ENCODE peak calls at places on chromosome 17, in ten cellular contexts. G is mammary epithelial cell, C is A549, J is fibroblast of mammary gland, Z is cardiac fibroblast, F is PC-3, M is GM06990, P is PC-9, A is astrocyte of the cerebellum, S is hepatocyte. Y is an unnamed sample.
A peak's percentile ranks its signal among the peaks of the same experiment; 100 is the strongest.

GRCh38 chr17:48711128-48711527 is 11.2 kb downstream of the PRAC1 start:
- DNase-seq in G (no peak), C (no peak), J (no peak), Z (no peak), F (no peak), M (no peak), P (no peak), A (no peak), S (no peak), Y (no peak)

GRCh38 chr17:59706900-59707181 is 389 bp downstream of the PTRH2 start:
- DNase-seq in G (no peak), C (no peak), J (no peak), Z (no peak), F (no peak), M (no peak), P (no peak), A (no peak), S (no peak), Y (no peak)

GRCh38 chr17:56937688-56938087 is 23.2 kb downstream of the COIL start:
- DNase-seq in G (peak; percentile 34), C (no peak), J (no peak), Z (no peak), F (peak; percentile 66), M (no peak), P (peak; percentile 61), A (no peak), S (no peak), Y (no peak)

GRCh38 chr17:77810536-77810935 is 148.0 kb upstream of the TNRC6C start:
- DNase-seq in G (no peak), C (no peak), J (peak; percentile 94), Z (peak; percentile 76), F (peak; percentile 71), M (no peak), P (no peak), A (peak; percentile 86), S (no peak), Y (no peak)

GRCh38 chr17:78597923-78598545 is 20.8 kb upstream of the DNAH17 start:
- DNase-seq in G (peak; percentile 12), C (no peak), J (peak; percentile 79), Z (peak; percentile 42), F (no peak), M (no peak), P (no peak), A (no peak), S (no peak), Y (peak; percentile 60)

GRCh38 chr17:15651001-15651582 is 31.6 kb upstream of the FBXW10B start:
- DNase-seq in G (no peak), C (no peak), J (no peak), Z (no peak), F (peak; percentile 50), M (peak; percentile 7), P (peak; percentile 45), A (no peak), S (no peak), Y (no peak)

GRCh38 chr17:76432712-76433336 is 20.1 kb downstream of the UBE2O start:
- DNase-seq in G (no peak), C (no peak), J (peak; percentile 51), Z (peak; percentile 46), F (peak; percentile 65), M (no peak), P (no peak), A (no peak), S (no peak), Y (no peak)

GRCh38 chr17:16491131-16491702 is 776 bp downstream of the LRRC75A start:
- DNase-seq in G (no peak), C (no peak), J (no peak), Z (no peak), F (peak; percentile 24), M (no peak), P (no peak), A (no peak), S (peak; percentile 58), Y (no peak)

DNA sequence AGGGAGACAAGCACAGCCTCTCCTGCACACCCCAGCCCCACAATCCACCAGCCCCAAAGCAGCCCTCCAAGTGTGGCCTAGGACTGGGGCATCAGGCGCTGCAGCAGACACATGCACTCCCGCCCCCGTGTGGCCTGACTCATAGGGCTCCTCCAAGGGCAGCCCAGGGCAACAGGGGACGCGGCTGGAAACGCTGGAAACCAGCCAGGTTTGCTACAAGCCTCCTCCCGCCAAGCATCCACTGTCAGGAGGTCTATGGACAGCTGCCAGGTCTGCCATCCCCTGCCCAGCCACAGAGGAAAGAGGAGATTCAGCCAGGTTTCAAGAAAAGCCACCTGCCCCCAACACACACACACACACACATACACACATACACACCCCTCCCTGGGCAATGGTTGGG is 25.8 kb downstream of the SRCIN1 start:
- DNase-seq in G (peak; percentile 44), C (peak; percentile 80), J (peak; percentile 52), Z (peak; percentile 43), F (peak; percentile 37), M (no peak), P (no peak), A (no peak), S (peak; percentile 77), Y (no peak)
- TF ChIP-seq CTCF in G (peak; percentile 45), C (peak; percentile 30), J (peak; percentile 1), Z (peak; percentile 28), F (peak; percentile 19), M (peak; percentile 51), P (no peak), A (peak; percentile 3), S (peak; percentile 16), Y (peak; percentile 5)

GRCh38 chr17:42272576-42272975 is 3.6 kb downstream of the STAT5B start:
- DNase-seq in G (no peak), C (no peak), J (no peak), Z (no peak), F (no peak), M (no peak), P (no peak), A (no peak), S (no peak), Y (no peak)

GRCh38 chr17:42270596-42270995 is 5.6 kb downstream of the STAT5B start:
- DNase-seq in G (no peak), C (no peak), J (peak; percentile 26), Z (no peak), F (no peak), M (no peak), P (no peak), A (no peak), S (no peak), Y (no peak)

GRCh38 chr17:42272162-42272561 is 4.0 kb downstream of the STAT5B start:
- DNase-seq in G (no peak), C (no peak), J (no peak), Z (no peak), F (no peak), M (no peak), P (no peak), A (no peak), S (no peak), Y (no peak)

GRCh38 chr17:42270175-42270545 is 6.0 kb downstream of the STAT5B start:
- DNase-seq in G (no peak), C (no peak), J (peak; percentile 37), Z (peak; percentile 65), F (no peak), M (no peak), P (no peak), A (no peak), S (no peak), Y (no peak)

GRCh38 chr17:42271277-42271922 is 4.8 kb downstream of the STAT5B start:
- DNase-seq in G (no peak), C (no peak), J (no peak), Z (no peak), F (no peak), M (no peak), P (no peak), A (no peak), S (no peak), Y (no peak)
- H3K4me3 ChIP-seq in G (no peak overlapping the region), C (no peak overlapping the region), J (no peak overlapping the region), Z (no peak overlapping the region), F (no peak overlapping the region), M (no peak overlapping the region), P (no peak overlapping the region), A (no peak overlapping the region), S (no peak overlapping the region), Y (no peak overlapping the region)

GRCh38 chr17:7176870-7177209 is 2.3 kb downstream of the ASGR1 start:
- DNase-seq in G (no peak), C (no peak), J (no peak), Z (no peak), F (no peak), M (no peak), P (no peak), A (no peak), S (peak; percentile 62), Y (no peak)

GRCh38 chr17:7174603-7175362 is 4.4 kb downstream of the ASGR1 start:
- DNase-seq in G (no peak), C (no peak), J (no peak), Z (no peak), F (no peak), M (no peak), P (no peak), A (no peak), S (no peak), Y (no peak)

GRCh38 chr17:7176107-7176851 is 2.9 kb downstream of the ASGR1 start:
- DNase-seq in G (no peak), C (no peak), J (no peak), Z (no peak), F (no peak), M (no peak), P (no peak), A (no peak), S (no peak), Y (no peak)

GRCh38 chr17:7175363-7175733 is 3.8 kb downstream of the ASGR1 start:
- DNase-seq in G (no peak), C (no peak), J (no peak), Z (no peak), F (no peak), M (no peak), P (no peak), A (no peak), S (no peak), Y (no peak)

DNA sequence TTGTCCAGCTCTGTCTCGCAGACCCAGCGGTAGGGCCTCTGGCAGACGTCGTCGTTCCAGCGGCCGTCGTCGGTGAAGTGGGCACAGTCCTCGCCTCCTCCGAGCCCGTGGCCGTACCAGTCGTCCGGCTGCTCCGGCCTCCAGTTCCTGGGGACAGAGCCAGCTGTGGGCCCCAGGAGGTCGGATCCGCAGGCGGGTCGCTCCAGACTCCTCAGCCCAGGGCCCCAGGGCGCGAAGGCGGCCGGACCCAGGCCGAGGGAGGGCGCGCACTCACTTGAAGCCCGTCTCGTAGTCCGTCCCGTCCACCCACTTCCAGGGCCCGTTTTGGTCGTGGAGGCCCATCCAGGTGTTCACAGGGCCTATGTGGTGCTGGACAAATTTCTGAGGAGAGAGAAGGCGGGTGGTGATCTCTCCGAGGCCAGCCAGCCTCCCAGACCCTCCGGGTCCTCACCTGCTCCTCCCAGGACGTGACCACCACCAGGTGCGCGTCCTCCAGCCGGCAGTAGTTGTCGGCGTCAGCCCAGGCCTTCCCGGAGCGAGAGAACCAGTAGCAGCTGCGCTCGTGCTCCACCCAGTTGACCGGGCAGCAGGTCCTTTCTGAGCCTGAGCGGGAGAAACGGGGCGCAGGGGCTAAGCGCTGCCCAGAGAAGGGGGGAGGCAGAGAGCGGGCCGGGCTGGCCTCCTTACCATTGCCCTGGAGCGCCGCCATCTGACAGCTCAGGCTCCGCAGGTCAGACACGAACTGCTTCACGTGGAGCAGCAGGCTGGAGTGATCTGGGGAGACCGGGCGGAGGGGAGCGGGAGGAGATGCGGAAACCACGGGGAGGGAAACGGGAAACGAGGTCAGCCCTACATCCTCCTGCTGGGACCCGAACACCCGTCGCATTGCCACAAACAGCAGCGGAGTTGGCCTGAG is 5.2 kb downstream of the ASGR1 start:
- DNase-seq in G (no peak), C (no peak), J (peak; percentile 38), Z (no peak), F (no peak), M (no peak), P (no peak), A (no peak), S (peak; percentile 63), Y (no peak)
- TF ChIP-seq CTCF in G (peak; percentile 28), C (no peak), J (no peak), Z (no peak), F (no peak), M (no peak), P (no peak), A (no peak), S (peak; percentile 23), Y (no peak)

GRCh38 chr17:72640415-72641165 is 451.9 kb downstream of the SLC39A11 start:
- DNase-seq in G (no peak), C (no peak), J (no peak), Z (no peak), F (peak; percentile 70), M (no peak), P (peak; percentile 69), A (no peak), S (no peak), Y (no peak)
- H3K4me3 ChIP-seq in G (no peak overlapping the region), C (no peak overlapping the region), J (no peak overlapping the region), Z (no peak overlapping the region), F (peak overlapping the region; percentile 49), M (no peak overlapping the region), P (peak overlapping the region; percentile 45), A (no peak overlapping the region), S (no peak overlapping the region), Y (no peak overlapping the region)